ENCODE peak calls at places on chromosomes 1 and 21, in eight cellular contexts. A is NB4, I is dorsolateral prefrontal cortex, B is lower leg skin, W is heart left ventricle, K is K562, F is lung, H is H1. N is an unnamed sample.

GRCh38 chr21:16534408-16535099 is 804.8 kb downstream of the USP25 start:
- DNase-seq in A (no peak), I (no peak), B (peak; percentile 79), W (peak; percentile 70), K (no peak), F (peak; percentile 55), H (no peak), N (peak; percentile 54)

GRCh38 chr1:16226129-16226494 is 10.9 kb downstream of the CPLANE2 start:
- DNase-seq in A (no peak), I (no peak), B (no peak), W (peak; percentile 22), K (no peak), F (no peak), H (no peak), N (no peak)

GRCh38 chr1:58704616-58705021 is 4.8 kb upstream of the MYSM1 start:
- DNase-seq in A (no peak), I (no peak), B (no peak), W (no peak), K (no peak), F (no peak), H (peak; percentile 73), N (no peak)

GRCh38 chr1:33606272-33606671 is 133.8 kb downstream of the ZSCAN20 start:
- DNase-seq in A (no peak), I (no peak), B (no peak), W (no peak), K (no peak), F (no peak), H (no peak), N (no peak)

GRCh38 chr1:232766224-232766890 is 38.9 kb upstream of the MAP10 start:
- DNase-seq in A (peak; percentile 44), I (no peak), B (no peak), W (no peak), K (no peak), F (no peak), H (no peak), N (no peak)

GRCh38 chr1:55052221-55053142 is 13.1 kb downstream of the PCSK9 start:
- DNase-seq in A (no peak), I (no peak), B (no peak), W (peak; percentile 63), K (no peak), F (no peak), H (no peak), N (no peak)

GRCh38 chr1:37471345-37472231 is 2.8 kb upstream of the ZC3H12A start:
- DNase-seq in A (peak; percentile 82), I (no peak), B (no peak), W (peak; percentile 82), K (no peak), F (peak; percentile 65), H (no peak), N (peak; percentile 88)

GRCh38 chr21:36306872-36307534 is 13.0 kb upstream of the MORC3 start:
- DNase-seq in A (no peak), I (no peak), B (no peak), W (no peak), K (no peak), F (no peak), H (no peak), N (no peak)

GRCh38 chr1:3366181-3367051 is 88.0 kb upstream of the ARHGEF16 start:
- DNase-seq in A (no peak), I (no peak), B (no peak), W (no peak), K (no peak), F (no peak), H (no peak), N (no peak)

GRCh38 chr1:239997515-239998311 is 94.0 kb upstream of the FMN2 start:
- DNase-seq in A (no peak), I (no peak), B (no peak), W (no peak), K (no peak), F (no peak), H (no peak), N (no peak)

GRCh38 chr1:54002544-54003248 is 15.3 kb downstream of the LDLRAD1 start:
- DNase-seq in A (no peak), I (no peak), B (no peak), W (no peak), K (no peak), F (no peak), H (no peak), N (no peak)

GRCh38 chr1:170711682-170712081 is 47.8 kb downstream of the PRRX1 start:
- DNase-seq in A (no peak), I (no peak), B (no peak), W (no peak), K (no peak), F (no peak), H (no peak), N (peak; percentile 25)

GRCh38 chr1:192831706-192832355 is 23.0 kb downstream of the RGS2 start:
- DNase-seq in A (no peak), I (no peak), B (no peak), W (no peak), K (no peak), F (no peak), H (no peak), N (peak; percentile 90)

GRCh38 chr1:9413143-9413876 is 120.6 kb downstream of the SPSB1 start:
- DNase-seq in A (peak; percentile 61), I (no peak), B (no peak), W (peak; percentile 75), K (no peak), F (no peak), H (no peak), N (peak; percentile 64)

GRCh38 chr1:81706650-81707435 is 93.9 kb upstream of the ADGRL2 start:
- DNase-seq in A (no peak), I (no peak), B (no peak), W (no peak), K (no peak), F (no peak), H (no peak), N (peak; percentile 82)

GRCh38 chr1:43455205-43455889 is 1.6 kb upstream of the HYI start:
- DNase-seq in A (no peak), I (no peak), B (no peak), W (no peak), K (no peak), F (no peak), H (no peak), N (no peak)

GRCh38 chr1:28566931-28567330 is 14.0 kb downstream of the TRNAU1AP start:
- DNase-seq in A (no peak), I (no peak), B (no peak), W (no peak), K (no peak), F (no peak), H (no peak), N (no peak)

GRCh38 chr1:28573564-28573963 is 18.5 kb upstream of the RAB42 start:
- DNase-seq in A (no peak), I (no peak), B (no peak), W (no peak), K (no peak), F (no peak), H (no peak), N (no peak)

GRCh38 chr1:28577052-28577678 is 14.9 kb upstream of the RAB42 start:
- DNase-seq in A (peak; percentile 54), I (no peak), B (no peak), W (no peak), K (no peak), F (no peak), H (no peak), N (no peak)

DNA sequence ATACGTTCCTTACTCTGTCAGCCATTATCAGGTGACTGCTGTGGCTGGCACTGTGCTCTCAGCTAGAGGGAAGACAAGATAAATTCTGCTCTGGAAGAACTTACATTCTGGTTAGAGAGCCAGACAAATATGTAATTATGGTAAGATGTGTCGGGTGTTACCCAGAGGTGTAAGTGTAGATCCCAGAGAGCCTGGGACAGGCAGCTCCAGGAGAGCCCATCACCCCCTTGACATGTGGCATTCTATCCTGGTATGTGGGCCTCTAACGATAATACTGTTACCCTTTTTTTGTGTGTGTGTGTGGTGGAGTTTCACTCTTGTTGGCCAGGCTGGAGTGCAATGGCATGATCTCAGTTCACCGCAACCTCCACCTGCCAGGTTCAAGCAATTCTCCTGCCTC is 19.0 kb downstream of the TRNAU1AP start:
- DNase-seq in A (no peak), I (no peak), B (no peak), W (no peak), K (no peak), F (no peak), H (no peak), N (no peak)
- TF ChIP-seq CTCF in A (no peak), I (no peak), B (no peak), W (no peak), K (no peak), F (no peak), H (no peak), N (no peak)

GRCh38 chr1:206039046-206039929 is 13.7 kb upstream of the RHEX start:
- DNase-seq in A (no peak), I (no peak), B (no peak), W (no peak), K (no peak), F (no peak), H (no peak), N (no peak)

GRCh38 chr1:206037521-206037920 is 13.8 kb upstream of the CTSE start:
- DNase-seq in A (no peak), I (no peak), B (no peak), W (no peak), K (no peak), F (no peak), H (no peak), N (no peak)

GRCh38 chr1:206036661-206037455 is 13.2 kb upstream of the CTSE start:
- DNase-seq in A (no peak), I (no peak), B (no peak), W (no peak), K (no peak), F (no peak), H (no peak), N (no peak)

GRCh38 chr1:206040328-206040727 is 12.6 kb upstream of the RHEX start:
- DNase-seq in A (no peak), I (no peak), B (no peak), W (no peak), K (no peak), F (no peak), H (no peak), N (no peak)

DNA sequence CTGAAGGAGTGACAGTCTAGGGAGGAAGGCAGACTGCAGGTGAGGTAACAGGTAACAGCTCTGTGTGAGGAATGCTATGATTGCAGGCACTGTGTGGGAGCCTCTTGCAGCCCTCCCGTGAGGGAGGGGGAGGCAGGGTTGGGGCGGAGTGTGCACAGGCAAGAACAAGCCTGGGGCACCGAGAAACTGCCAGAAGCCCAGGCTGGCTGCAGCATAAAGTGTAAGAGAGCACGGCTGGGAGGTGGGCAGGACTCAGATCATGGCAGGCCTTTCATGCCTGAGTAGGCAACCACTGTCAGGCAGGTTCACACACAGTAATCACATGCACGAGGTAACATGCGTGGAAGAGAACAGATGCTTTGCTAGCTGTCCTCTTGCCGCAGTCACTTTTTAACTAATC is 11.3 kb upstream of the RHEX start:
- DNase-seq in A (no peak), I (no peak), B (no peak), W (no peak), K (no peak), F (no peak), H (no peak), N (peak; percentile 84)
- H3K4me3 ChIP-seq in A (no peak overlapping the region), I (no peak overlapping the region), B (no peak overlapping the region), W (no peak overlapping the region), K (no peak overlapping the region), F (no peak overlapping the region), H (no peak overlapping the region), N (no peak overlapping the region)

GRCh38 chr1:41418868-41419583 is 57.8 kb downstream of the FOXO6 start:
- DNase-seq in A (no peak), I (no peak), B (peak; percentile 86), W (peak; percentile 82), K (no peak), F (peak; percentile 68), H (no peak), N (peak; percentile 97)
- TF ChIP-seq CTCF in A (no peak), I (no peak), B (no peak), W (no peak), K (no peak), F (no peak), H (no peak), N (peak; percentile 25)

GRCh38 chr1:223364685-223365382 is 858 bp upstream of the SUSD4 start:
- DNase-seq in A (peak; percentile 12), I (no peak), B (no peak), W (no peak), K (peak; percentile 30), F (no peak), H (no peak), N (no peak)
- H3K4me3 ChIP-seq in A (no peak overlapping the region), I (peak overlapping the region; percentile 58), B (peak overlapping the region; percentile 30), W (peak overlapping the region; percentile 62), K (peak overlapping the region; percentile 40), F (peak overlapping the region; percentile 53), H (peak overlapping the region; percentile 46), N (peak overlapping the region; percentile 16)

N was measured in epithelial cell of esophagus.